ENCODE peak calls at places on chromosomes 5 and 9, in four cellular contexts. R is dorsolateral prefrontal cortex, V is ovary, K is HepG2. G is an unnamed sample.

GRCh38 chr5:50666261-50667078 is at the start of gene PARP8:
- DNase-seq in R (no peak), V (peak; percentile 63), K (no peak), G (peak; percentile 29)

GRCh38 chr5:17381926-17382325 is 116.1 kb upstream of the TAF11L2 start:
- DNase-seq in R (no peak), V (no peak), K (no peak), G (no peak)

GRCh38 chr5:141598389-141599360 is 20.1 kb downstream of the DIAPH1 start:
- DNase-seq in R (no peak), V (no peak), K (no peak), G (no peak)

GRCh38 chr9:33129251-33129885 is 37.8 kb downstream of the B4GALT1 start:
- DNase-seq in R (no peak), V (no peak), K (no peak), G (no peak)

GRCh38 chr5:174531782-174532191 is 192.6 kb upstream of the MSX2 start:
- DNase-seq in R (no peak), V (no peak), K (no peak), G (no peak)

GRCh38 chr5:79241535-79241979 is 5.6 kb downstream of the JMY start:
- DNase-seq in R (no peak), V (no peak), K (no peak), G (no peak)

GRCh38 chr9:123138156-123138555 is 104.7 kb downstream of the GPR21 start:
- DNase-seq in R (no peak), V (no peak), K (no peak), G (no peak)

GRCh38 chr5:10149911-10150310 is 99.8 kb downstream of the ATPSCKMT start:
- DNase-seq in R (no peak), V (no peak), K (no peak), G (no peak)

GRCh38 chr5:130616161-130616560 is 548.9 kb downstream of the HINT1 start:
- DNase-seq in R (no peak), V (no peak), K (no peak), G (no peak)

GRCh38 chr5:35671516-35671915 is 53.9 kb downstream of the SPEF2 start:
- DNase-seq in R (no peak), V (no peak), K (no peak), G (no peak)

GRCh38 chr9:132207839-132208615 is 46.2 kb downstream of the NTNG2 start:
- DNase-seq in R (no peak), V (no peak), K (no peak), G (no peak)

GRCh38 chr5:178113141-178113787 is at the start of gene N4BP3:
- DNase-seq in R (peak; percentile 46), V (peak; percentile 50), K (no peak), G (peak; percentile 79)

GRCh38 chr5:137365126-137365865 is 133.8 kb downstream of the SPOCK1 start:
- DNase-seq in R (no peak), V (no peak), K (no peak), G (no peak)

GRCh38 chr5:74638776-74639537 is 1.6 kb downstream of the ENC1 start:
- DNase-seq in R (no peak), V (no peak), K (no peak), G (no peak)

GRCh38 chr5:134345996-134346395 is 21.0 kb downstream of the CDKL3 start:
- DNase-seq in R (no peak), V (no peak), K (no peak), G (no peak)

GRCh38 chr5:143041972-143042770 is 272.0 kb downstream of the ARHGAP26 start:
- DNase-seq in R (no peak), V (no peak), K (no peak), G (no peak)

GRCh38 chr5:74581988-74582365 is 58.6 kb downstream of the ENC1 start:
- DNase-seq in R (no peak), V (no peak), K (no peak), G (no peak)

GRCh38 chr5:132405646-132406045 is 36.1 kb downstream of the SLC22A5 start:
- DNase-seq in R (no peak), V (no peak), K (no peak), G (no peak)

GRCh38 chr5:176878906-176879662 is 20.1 kb downstream of the HK3 start:
- DNase-seq in R (no peak), V (no peak), K (no peak), G (no peak)

GRCh38 chr5:98110270-98110669 is 663.2 kb upstream of the RGMB start:
- DNase-seq in R (no peak), V (no peak), K (no peak), G (no peak)

GRCh38 chr9:137971477-137972138 is 94.0 kb downstream of the CACNA1B start:
- DNase-seq in R (no peak), V (peak; percentile 3), K (no peak), G (no peak)

GRCh38 chr9:104911029-104911607 is 16.8 kb downstream of the ABCA1 start:
- DNase-seq in R (no peak), V (no peak), K (peak; percentile 43), G (no peak)

GRCh38 chr5:137036630-137037029 is 462.5 kb downstream of the SPOCK1 start:
- DNase-seq in R (no peak), V (no peak), K (no peak), G (no peak)

GRCh38 chr9:121157939-121158338 is 43.7 kb downstream of the RAB14 start:
- DNase-seq in R (no peak), V (no peak), K (no peak), G (no peak)

DNA sequence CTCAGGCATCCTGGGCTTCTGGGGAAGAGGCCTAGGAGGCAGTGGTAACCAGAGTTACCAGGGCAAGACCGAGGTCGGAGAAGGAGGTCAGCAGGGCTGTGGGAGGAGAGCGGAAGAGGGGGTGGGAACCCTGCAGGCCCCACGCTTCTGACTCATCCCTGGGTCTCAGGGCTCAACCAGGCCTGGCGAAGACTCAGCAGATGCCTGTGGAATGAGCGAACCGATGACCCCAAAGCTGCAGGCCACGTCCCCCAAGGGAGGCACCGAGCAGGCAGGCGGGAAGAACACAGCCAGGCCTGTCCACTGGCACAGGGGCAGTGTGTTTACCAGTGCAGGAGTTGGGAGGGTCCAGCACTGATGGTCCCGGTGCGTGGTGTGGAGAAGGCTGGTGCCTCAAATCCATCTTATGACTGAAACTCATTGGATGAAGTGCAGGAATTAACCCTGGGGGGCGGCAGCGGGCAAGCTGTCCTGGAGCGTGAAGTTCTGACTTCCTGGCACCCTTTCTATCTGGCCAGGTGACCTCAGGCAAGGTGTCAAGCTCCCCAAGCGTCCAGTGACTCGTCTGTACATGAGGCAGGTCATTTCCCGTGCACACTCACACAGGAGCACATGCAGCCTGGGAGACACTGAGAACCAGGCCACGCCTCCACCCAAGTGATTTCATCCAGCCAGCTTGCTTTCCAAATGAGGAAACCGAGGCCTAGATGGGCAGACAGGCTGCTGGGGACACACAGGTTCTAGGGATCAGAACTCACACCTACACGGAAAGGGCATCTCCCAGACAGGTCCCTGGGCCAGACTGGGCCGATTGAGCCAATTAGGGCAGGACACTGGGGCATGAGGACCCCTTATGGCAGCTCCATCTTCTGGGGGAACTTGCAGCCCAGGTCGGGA is 69.1 kb downstream of the ADAMTS2 start:
- DNase-seq in R (no peak), V (peak; percentile 89), K (peak; percentile 26), G (no peak)
- TF ChIP-seq CTCF in R (no peak), V (no peak), K (no peak), G (no peak)

DNA sequence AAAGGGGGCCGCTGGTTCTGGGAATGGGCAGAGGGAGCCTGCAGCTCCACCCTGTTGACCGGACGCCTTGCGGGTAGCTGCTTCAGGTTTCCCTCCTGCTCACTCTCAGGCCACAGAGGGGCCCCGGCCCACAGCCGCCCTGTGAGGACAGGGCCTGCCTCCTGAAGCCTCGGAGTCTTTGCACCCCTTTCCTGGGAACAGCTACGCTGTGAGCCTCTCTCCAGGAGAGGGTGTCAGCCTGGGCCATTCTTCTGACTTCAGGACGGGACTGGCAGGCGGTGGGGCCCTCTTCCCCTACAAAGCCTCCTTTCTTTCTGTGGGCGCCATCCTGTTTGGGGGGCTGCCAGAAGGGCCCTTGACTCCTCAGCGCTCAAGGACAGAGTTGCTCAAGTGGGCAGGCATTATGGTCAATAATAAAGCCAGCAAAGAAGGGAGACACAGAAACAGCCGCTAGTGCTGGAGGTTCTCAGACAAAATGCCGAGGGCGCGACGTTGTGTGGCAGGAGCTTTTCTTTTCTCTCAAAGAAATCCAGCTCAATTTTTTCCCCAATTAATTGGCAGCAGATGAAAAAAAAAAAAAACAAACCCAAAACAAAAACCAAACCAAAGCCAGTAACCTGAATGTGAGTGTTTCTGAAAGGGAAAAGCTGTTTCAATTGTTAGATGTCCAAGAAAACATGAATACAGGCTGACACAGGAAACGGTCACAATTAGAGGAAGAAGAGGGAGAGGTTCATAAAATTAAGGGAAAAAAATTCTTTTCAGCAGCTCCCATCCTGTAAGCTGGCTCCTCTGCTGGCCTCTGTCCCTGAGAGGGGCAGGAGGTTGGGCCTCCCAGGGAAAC is 12.8 kb upstream of the SLC25A51 start:
- DNase-seq in R (no peak), V (peak; percentile 50), K (no peak), G (no peak)
- H3K27ac ChIP-seq in R (peak overlapping the region; percentile 72), V (peak overlapping the region; percentile 13), K (no peak overlapping the region), G (no peak overlapping the region)

GRCh38 chr5:169911448-169912212 is 68.7 kb downstream of the INSYN2B start:
- DNase-seq in R (no peak), V (no peak), K (no peak), G (no peak)
- TF ChIP-seq CTCF in R (peak; percentile 15), V (no peak), K (no peak), G (no peak)

DNA sequence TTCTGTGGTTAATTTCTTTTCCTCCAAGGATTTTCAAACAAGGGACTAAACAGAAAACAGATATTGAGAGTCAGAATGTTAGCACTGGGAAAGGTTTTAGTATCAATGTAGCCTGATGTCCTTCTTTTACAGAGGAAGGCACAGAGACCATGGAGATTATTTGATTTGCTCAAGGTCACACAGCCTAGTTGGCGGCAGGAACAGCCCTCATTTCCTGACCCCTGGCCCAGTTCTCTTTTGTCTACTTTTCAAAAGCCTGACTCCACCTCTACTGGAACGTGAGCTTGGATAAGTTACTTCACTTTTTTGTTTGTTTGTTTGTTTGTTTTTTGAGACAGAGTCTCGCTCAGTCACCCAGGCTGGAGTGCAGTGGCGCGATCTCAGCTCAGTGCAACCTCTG is 6.6 kb upstream of the NRG2 start:
- DNase-seq in R (no peak), V (no peak), K (no peak), G (no peak)
- H3K27ac ChIP-seq in R (no peak overlapping the region), V (peak overlapping the region; percentile 49), K (no peak overlapping the region), G (no peak overlapping the region)

DNA sequence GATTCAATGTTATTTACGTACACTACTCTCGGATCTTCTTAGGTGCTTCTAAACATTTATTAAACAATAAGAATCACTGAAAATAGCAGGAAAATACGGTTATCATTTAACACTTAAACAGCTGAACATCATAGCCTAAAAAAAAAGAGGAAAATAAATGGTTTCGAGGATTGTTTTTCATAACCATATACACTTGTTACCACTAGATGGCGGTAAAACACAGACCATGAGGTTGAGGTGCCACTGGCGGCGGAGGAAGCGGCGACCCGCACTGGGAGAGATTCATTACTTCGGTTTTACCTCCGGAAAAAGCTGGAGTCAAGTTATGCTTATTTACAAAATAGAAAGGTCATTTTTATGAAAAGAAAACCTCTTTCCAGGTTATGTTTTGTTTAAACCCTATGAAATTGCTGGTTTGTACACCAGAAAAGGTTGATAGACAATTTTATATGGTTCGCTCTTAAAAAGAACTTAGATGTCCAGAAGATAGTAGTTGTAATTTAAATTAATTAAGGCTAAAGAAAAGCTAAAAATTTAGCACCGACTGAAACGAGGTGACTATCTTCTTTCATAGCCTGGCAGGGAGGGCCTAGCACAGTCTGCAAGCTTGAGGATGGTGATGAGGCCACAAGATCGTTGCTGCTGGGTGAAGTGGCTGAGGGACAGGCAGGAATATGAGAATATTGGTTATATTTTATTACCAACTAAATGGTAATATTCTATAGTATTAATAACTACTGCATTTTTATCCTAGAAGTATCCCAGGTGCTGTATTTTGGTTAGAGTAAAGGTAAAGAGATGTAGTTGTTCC is 605.7 kb downstream of the RAB3C start:
- DNase-seq in R (peak; percentile 68), V (peak; percentile 59), K (peak; percentile 58), G (peak; percentile 43)
- TF ChIP-seq CTCF in R (peak; percentile 92), V (peak; percentile 66), K (peak; percentile 86), G (peak; percentile 95)

GRCh38 chr5:4584982-4585381 is 555.1 kb upstream of the ADAMTS16 start:
- DNase-seq in R (peak; percentile 4), V (no peak), K (no peak), G (no peak)
- H3K27ac ChIP-seq in R (no peak overlapping the region), V (no peak overlapping the region), K (no peak overlapping the region), G (no peak overlapping the region)

G was measured in CD4-positive, alpha-beta T cell.